ENCODE peak calls at places on chromosomes 6 and 20, in eight cellular contexts. E is GM12865, W is A549, M is foreskin fibroblast, P is coronary artery, K is astrocyte of the cerebellum, N is fibroblast of pulmonary artery, H is heart left ventricle. I is an unnamed sample.

GRCh38 chr20:31652917-31653385 is 15.2 kb downstream of the COX4I2 start:
- DNase-seq in H (no peak), M (peak), E (no peak), W (no peak), N (peak), P (no peak), K (no peak), I (no peak)

GRCh38 chr6:75234126-75234865 is 9.3 kb downstream of the COX7A2 start:
- DNase-seq in E (no peak), N (no peak), M (peak), W (no peak), P (no peak), K (no peak), H (no peak), I (peak)

GRCh38 chr6:142568857-142569597 is 267.2 kb downstream of the ADGRG6 start:
- DNase-seq in E (peak), M (peak), K (no peak), N (peak), P (no peak), H (no peak), W (no peak), I (no peak)

GRCh38 chr6:106109043-106109442 is 22.9 kb downstream of the PRDM1 start:
- DNase-seq in K (no peak), H (no peak), P (no peak), E (no peak), M (no peak), W (no peak), N (no peak), I (no peak)

GRCh38 chr6:125924169-125924568 is 32.4 kb upstream of the HINT3 start:
- DNase-seq in K (no peak), W (no peak), H (no peak), P (no peak), E (no peak), M (peak), N (no peak), I (no peak)

GRCh38 chr6:100175814-100176275 is 181.8 kb upstream of the MCHR2 start:
- DNase-seq in P (no peak), N (peak), K (peak), M (peak), H (no peak), E (no peak), W (peak), I (no peak)

GRCh38 chr6:159899994-159900745 is 9.4 kb downstream of the MAS1 start:
- DNase-seq in H (no peak), W (peak), N (peak), M (peak), K (peak), P (no peak), E (no peak), I (no peak)

GRCh38 chr6:131015192-131015591 is 47.9 kb downstream of the EPB41L2 start:
- DNase-seq in K (no peak), M (no peak), N (no peak), E (no peak), W (no peak), H (no peak), P (no peak), I (no peak)

GRCh38 chr20:49276201-49276894 is 1.5 kb downstream of the ZNFX1 start:
- DNase-seq in P (no peak), H (peak), E (peak), K (peak), N (peak), W (no peak), M (peak), I (no peak)

GRCh38 chr6:30981942-30982772 is 1.4 kb upstream of the MUC21 start:
- DNase-seq in W (peak), M (peak), P (no peak), K (peak), E (no peak), N (peak), H (peak), I (no peak)
- H3K4me3 ChIP-seq in W (no peak), M (peak), P (peak), K (peak), E (no peak), N (peak), H (no peak), I (no peak)

GRCh38 chr20:63552481-63553249 is 1.3 kb upstream of the FNDC11 start:
- DNase-seq in K (no peak), N (no peak), H (no peak), W (no peak), M (peak), P (no peak), E (peak), I (no peak)
- H3K4me3 ChIP-seq in K (no peak), N (no peak), H (no peak), W (no peak), M (no peak), P (peak), E (no peak), I (no peak)

GRCh38 chr20:50429412-50429811 is 80.8 kb upstream of the PTPN1 start:
- DNase-seq in K (no peak), M (no peak), W (no peak), E (no peak), N (no peak), H (no peak), P (no peak), I (no peak)
- H3K4me3 ChIP-seq in K (no peak), M (no peak), W (no peak), E (no peak), N (no peak), H (no peak), P (no peak), I (no peak)

GRCh38 chr6:119314894-119315272 is 34.7 kb downstream of the MAN1A1 start:
- DNase-seq in P (no peak), K (no peak), M (no peak), E (peak), H (no peak), N (no peak), W (no peak), I (no peak)
- H3K4me3 ChIP-seq in P (no peak), K (no peak), M (no peak), E (no peak), H (no peak), N (no peak), W (no peak), I (no peak)

DNA sequence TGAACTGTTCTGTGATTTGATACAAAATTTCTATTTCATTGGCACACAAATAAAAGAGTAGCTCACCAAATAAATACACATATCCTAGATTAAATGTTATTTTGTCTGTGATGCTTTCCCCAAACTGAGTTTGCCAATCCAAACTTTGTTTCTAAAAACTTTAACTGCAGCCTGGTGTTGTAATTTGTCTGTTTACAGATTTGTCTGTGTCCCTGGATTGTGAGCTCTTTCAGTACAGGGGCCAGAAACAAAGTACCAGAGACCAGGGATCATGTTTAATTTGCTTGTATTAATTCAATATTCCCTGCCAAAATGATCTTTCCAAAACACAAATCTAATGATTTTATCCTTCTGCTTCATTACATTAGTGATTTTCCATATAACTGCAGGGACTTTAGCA is 1044.6 kb upstream of the GJE1 start:
- DNase-seq in E (no peak), K (no peak), W (no peak), N (no peak), M (no peak), P (no peak), H (no peak), I (no peak)
- H3K4me3 ChIP-seq in E (no peak), K (no peak), W (no peak), N (no peak), M (no peak), P (no peak), H (no peak), I (no peak)

GRCh38 chr6:5302220-5302946 is 41.1 kb downstream of the FARS2 start:
- DNase-seq in N (no peak), E (peak), M (no peak), W (no peak), K (peak), P (no peak), H (no peak), I (no peak)
- H3K4me3 ChIP-seq in N (no peak), E (peak), M (no peak), W (no peak), K (no peak), P (no peak), H (no peak), I (no peak)

I was measured in dorsolateral prefrontal cortex.